ENCODE peak calls at places on chromosome X, in seven cellular contexts. I is psoas muscle, B is aorta, E is stomach, Z is ovary, L is tibial nerve, T is endodermal cell. J is an unnamed sample. For H3K9me3, H3K4me1 and H3K36me3, the result is how much of the 10 kb centered on the place peaks cover.

GRCh38 chrX:72208126-72208525 is 26.6 kb downstream of the PIN4 start:
- DNase-seq in B (no peak), T (no peak), I (no peak), Z (no peak), E (no peak), L (no peak), J (no peak)

GRCh38 chrX:47560179-47560830 is 700 bp upstream of the ARAF start:
- DNase-seq in E (no peak), T (no peak), L (no peak), I (no peak), B (no peak), Z (no peak), J (no peak)

GRCh38 chrX:344371-344901 is 25.8 kb upstream of the GTPBP6 start:
- DNase-seq in T (no peak), E (no peak), I (no peak), Z (peak), B (peak), L (no peak), J (peak)

GRCh38 chrX:109533631-109534030 is 3.0 kb upstream of the NXT2 start:
- DNase-seq in Z (no peak), B (no peak), L (no peak), T (no peak), E (no peak), I (no peak), J (no peak)

GRCh38 chrX:134868766-134869495 is 121.9 kb upstream of the SMIM10 start:
- DNase-seq in T (no peak), E (no peak), I (no peak), Z (no peak), L (no peak), B (no peak), J (no peak)

GRCh38 chrX:19446397-19446796 is 68.9 kb downstream of the MAP3K15 start:
- DNase-seq in B (no peak), I (no peak), E (no peak), L (no peak), T (no peak), Z (no peak), J (no peak)

GRCh38 chrX:103734125-103734760 is 23.5 kb downstream of the TMEM31 start:
- DNase-seq in B (no peak), I (no peak), T (no peak), L (no peak), E (no peak), Z (no peak), J (no peak)

GRCh38 chrX:130110379-130111219 is at the start of gene ELF4:
- DNase-seq in B (no peak), Z (peak), I (no peak), E (peak), T (peak), L (no peak), J (peak)

GRCh38 chrX:135977611-135978010 is 3.8 kb upstream of the MMGT1 start:
- DNase-seq in B (no peak), T (no peak), L (no peak), Z (no peak), E (no peak), I (no peak), J (no peak)

GRCh38 chrX:69493193-69493592 is 10.9 kb upstream of the NALF2 start:
- DNase-seq in B (no peak), I (no peak), T (peak), Z (no peak), E (peak), L (peak), J (no peak)

GRCh38 chrX:19616959-19617358 is 101.7 kb upstream of the MAP3K15 start:
- DNase-seq in T (no peak), I (no peak), E (no peak), B (no peak), Z (no peak), L (no peak), J (no peak)

GRCh38 chrX:109294097-109294815 is 187.6 kb downstream of the GUCY2F start:
- DNase-seq in B (no peak), T (no peak), L (no peak), E (no peak), I (no peak), Z (no peak), J (no peak)

GRCh38 chrX:3271485-3272186 is 74.8 kb downstream of the MXRA5 start:
- DNase-seq in B (no peak), E (no peak), I (no peak), L (no peak), T (no peak), Z (no peak), J (no peak)

GRCh38 chrX:11970935-11971334 is 167.3 kb upstream of the FRMPD4 start:
- DNase-seq in E (no peak), L (no peak), T (no peak), B (no peak), I (no peak), Z (no peak), J (no peak)

GRCh38 chrX:94492541-94492940 is 818.5 kb downstream of the FAM133A start:
- DNase-seq in T (peak), L (no peak), B (no peak), Z (no peak), I (no peak), E (peak), J (no peak)

GRCh38 chrX:63275127-63275526 is 76.0 kb downstream of the SPIN4 start:
- DNase-seq in I (no peak), T (peak), Z (no peak), E (no peak), B (peak), L (no peak), J (no peak)

GRCh38 chrX:8037593-8038348 is 110.6 kb upstream of the PNPLA4 start:
- DNase-seq in B (no peak), L (no peak), E (no peak), Z (no peak), I (no peak), T (no peak), J (no peak)

GRCh38 chrX:12548746-12549145 is 242.5 kb upstream of the PRPS2 start:
- DNase-seq in B (no peak), I (no peak), E (no peak), Z (no peak), T (peak), L (no peak), J (no peak)

GRCh38 chrX:41224606-41225005 is 109.4 kb upstream of the DDX3X start:
- DNase-seq in T (no peak), E (no peak), I (no peak), Z (no peak), L (no peak), B (no peak), J (no peak)

GRCh38 chrX:38006283-38006682 is at the start of gene SYTL5:
- DNase-seq in B (no peak), I (no peak), T (no peak), Z (no peak), E (no peak), L (no peak), J (no peak)

GRCh38 chrX:75911716-75912115 is 126.7 kb upstream of the MAGEE2 start:
- DNase-seq in B (no peak), T (no peak), Z (no peak), I (no peak), E (no peak), L (no peak), J (no peak)

GRCh38 chrX:72269671-72270251 is 7.3 kb downstream of the RPS4X start:
- DNase-seq in E (no peak), T (no peak), B (peak), L (no peak), Z (no peak), I (no peak), J (no peak)

GRCh38 chrX:54639346-54640102 is 109.5 kb downstream of the GNL3L start:
- DNase-seq in Z (peak), B (peak), I (peak), L (peak), T (peak), E (peak), J (peak)

GRCh38 chrX:149286940-149287349 is 218.2 kb downstream of the IDS start:
- DNase-seq in Z (no peak), L (peak), B (no peak), E (peak), T (peak), I (no peak), J (no peak)

GRCh38 chrX:29862126-29862664 is 353.2 kb upstream of the MAGEB2 start:
- DNase-seq in L (no peak), Z (no peak), E (no peak), B (no peak), I (no peak), T (no peak), J (no peak)

GRCh38 chrX:47706575-47706974 is 47.6 kb upstream of the UXT start:
- DNase-seq in I (no peak), Z (no peak), T (no peak), B (no peak), L (no peak), E (no peak), J (no peak)

GRCh38 chrX:13876652-13877051 is 59.8 kb upstream of the GPM6B start:
- DNase-seq in B (no peak), T (no peak), Z (no peak), E (no peak), I (no peak), L (no peak), J (no peak)

DNA sequence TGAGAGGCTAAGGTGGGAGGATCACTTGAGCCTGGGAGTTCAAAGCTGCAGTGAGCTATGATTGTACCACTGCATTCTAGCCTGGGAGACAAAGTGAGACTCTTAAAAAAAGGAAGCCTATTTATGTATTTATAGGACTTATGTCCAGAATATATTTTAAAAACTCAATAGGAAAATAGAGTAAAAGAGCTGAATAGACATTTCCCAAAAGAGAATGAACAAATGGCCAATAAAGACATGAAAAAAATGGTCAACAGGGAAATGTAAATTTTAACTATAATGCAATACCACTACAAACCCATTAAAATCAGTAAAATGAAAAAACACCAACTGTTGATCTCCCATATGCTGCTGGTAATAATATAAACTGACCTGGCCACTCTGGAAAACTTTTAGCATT is 115.0 kb downstream of the HUWE1 start:
- DNase-seq in B (no peak), L (no peak), E (no peak), I (no peak), T (no peak), Z (no peak), J (no peak)
- H3K9me3 ChIP-seq in B (under half), L (under half), E (under half), I (under half), T (under half), Z (under half), J (under half)

DNA sequence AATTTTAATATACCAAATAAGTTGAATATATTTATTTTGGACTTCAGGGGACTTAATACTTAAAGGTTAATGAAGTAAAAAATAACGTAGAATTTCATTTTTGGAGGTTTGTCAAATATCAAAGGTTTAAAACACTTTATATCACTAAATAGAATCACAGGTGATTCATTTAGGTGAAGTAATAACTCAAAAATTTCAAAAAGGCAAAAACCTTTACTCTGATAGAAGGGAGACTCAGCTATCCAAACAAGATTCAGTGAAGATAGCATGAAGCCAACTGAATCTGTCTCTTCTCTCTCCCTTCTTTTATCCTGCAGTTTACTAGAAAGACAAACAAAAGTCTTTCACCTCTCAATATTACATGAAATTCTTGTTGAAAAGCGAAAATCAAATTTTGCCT is 110.2 kb upstream of the CYSLTR1 start:
- DNase-seq in Z (no peak), T (no peak), B (no peak), L (no peak), E (no peak), I (no peak), J (no peak)
- H3K4me1 ChIP-seq in Z (under half), T (under half), B (under half), L (under half), E (under half), I (under half), J (under half)

GRCh38 chrX:45843518-45843917 is 642.8 kb upstream of the DIPK2B start:
- DNase-seq in E (no peak), Z (no peak), T (no peak), B (no peak), L (no peak), I (no peak), J (no peak)
- H3K36me3 ChIP-seq in E (under half), Z (under half), T (under half), B (under half), L (under half), I (under half), J (under half)

GRCh38 chrX:153184787-153185186 is 5.7 kb downstream of the MAGEA1 start:
- DNase-seq in B (no peak), Z (no peak), L (no peak), E (no peak), I (no peak), T (no peak), J (no peak)
- H3K9me3 ChIP-seq in B (under half), Z (under half), L (under half), E (under half), I (under half), T (under half), J (under half)